ENCODE peak calls at places on chromosomes 5 and 9, in four cellular contexts. J, E, M and A are unnamed samples.

GRCh38 chr5:53930457-53930856 is 370.0 kb downstream of the NDUFS4 start:
- DNase-seq in M (no peak), J (no peak), E (no peak), A (no peak)

GRCh38 chr9:68750786-68751185 is 45.7 kb downstream of the PIP5K1B start:
- DNase-seq in M (no peak), E (peak; percentile 59), J (no peak), A (no peak)

GRCh38 chr5:59790399-59791130 is 103.0 kb downstream of the PDE4D start:
- DNase-seq in M (no peak), J (no peak), E (no peak), A (no peak)

GRCh38 chr9:93900971-93901861 is 53.9 kb downstream of the BARX1 start:
- DNase-seq in E (no peak), M (no peak), J (no peak), A (no peak)

GRCh38 chr9:8733096-8733954 is 933.7 kb upstream of the DMAC1 start:
- DNase-seq in M (no peak), E (peak; percentile 62), J (peak; percentile 76), A (peak; percentile 78)

GRCh38 chr5:89343666-89344065 is 460.7 kb upstream of the MEF2C start:
- DNase-seq in E (no peak), M (no peak), J (no peak), A (no peak)

GRCh38 chr5:154871732-154872131 is 13.3 kb downstream of the CNOT8 start:
- DNase-seq in J (no peak), E (no peak), M (no peak), A (no peak)

GRCh38 chr9:121672213-121672612 is 20.8 kb downstream of the DAB2IP start:
- DNase-seq in E (peak; percentile 82), J (peak; percentile 16), M (no peak), A (peak; percentile 62)

GRCh38 chr5:93598141-93598996 is 15.3 kb downstream of the NR2F1 start:
- DNase-seq in M (no peak), E (no peak), J (peak; percentile 63), A (peak; percentile 67)

GRCh38 chr5:173778152-173778782 is 109.9 kb upstream of the CPEB4 start:
- DNase-seq in J (no peak), E (peak; percentile 18), M (no peak), A (no peak)

GRCh38 chr9:74496819-74497749 is at the start of gene RORB:
- DNase-seq in M (peak; percentile 53), E (peak; percentile 86), J (peak; percentile 94), A (peak; percentile 92)

GRCh38 chr5:94968507-94969095 is 316.3 kb downstream of the MCTP1 start:
- DNase-seq in M (peak; percentile 21), E (peak; percentile 81), J (peak; percentile 65), A (peak; percentile 83)

GRCh38 chr5:72523960-72524582 is 16.9 kb upstream of the ZNF366 start:
- DNase-seq in M (no peak), J (no peak), E (peak; percentile 78), A (peak; percentile 68)

GRCh38 chr9:87594218-87594617 is 96.6 kb downstream of the DAPK1 start:
- DNase-seq in E (no peak), M (no peak), J (no peak), A (peak; percentile 60)

GRCh38 chr9:117815315-117815714 is 111.1 kb downstream of the TLR4 start:
- DNase-seq in M (no peak), E (no peak), J (no peak), A (no peak)

GRCh38 chr9:89372230-89372816 is 54.0 kb downstream of the SECISBP2 start:
- DNase-seq in M (peak; percentile 52), J (no peak), E (peak; percentile 6), A (peak; percentile 22)

GRCh38 chr5:151155149-151155776 is 2.3 kb downstream of the ANXA6 start:
- DNase-seq in M (peak; percentile 79), J (no peak), E (no peak), A (no peak)

GRCh38 chr9:95089257-95089873 is 228.1 kb downstream of the FANCC start:
- DNase-seq in E (no peak), J (no peak), M (no peak), A (no peak)

GRCh38 chr5:161641444-161641843 is 44.1 kb upstream of the GABRA6 start:
- DNase-seq in M (no peak), J (no peak), E (no peak), A (no peak)

GRCh38 chr5:80937591-80937990 is 22.6 kb upstream of the RASGRF2 start:
- DNase-seq in J (no peak), E (no peak), M (no peak), A (peak; percentile 35)

GRCh38 chr9:70510157-70510770 is 95.8 kb upstream of the KLF9 start:
- DNase-seq in E (peak; percentile 34), J (no peak), M (peak; percentile 36), A (peak; percentile 38)

GRCh38 chr9:106400950-106401349 is 462.0 kb upstream of the ZNF462 start:
- DNase-seq in J (no peak), M (no peak), E (no peak), A (no peak)

GRCh38 chr9:119027901-119028699 is 341.1 kb downstream of the BRINP1 start:
- DNase-seq in M (no peak), E (no peak), J (no peak), A (no peak)

GRCh38 chr9:114988962-114989599 is 58.7 kb upstream of the TNFSF8 start:
- DNase-seq in J (no peak), M (peak; percentile 26), E (no peak), A (no peak)

GRCh38 chr5:141848771-141849370 is 29.3 kb downstream of the PCDH1 start:
- DNase-seq in E (peak; percentile 97), J (no peak), M (no peak), A (no peak)

GRCh38 chr5:109937951-109938350 is 248.2 kb downstream of the MAN2A1 start:
- DNase-seq in J (no peak), E (no peak), M (no peak), A (no peak)

GRCh38 chr5:1516615-1517601 is 6.9 kb downstream of the LPCAT1 start:
- DNase-seq in M (peak; percentile 10), J (no peak), E (peak; percentile 41), A (no peak)

GRCh38 chr5:94693043-94693822 is 74.8 kb downstream of the SLF1 start:
- DNase-seq in E (peak; percentile 51), M (no peak), J (peak; percentile 24), A (peak; percentile 78)

GRCh38 chr5:526456-527088 is 2.3 kb upstream of the SLC9A3 start:
- DNase-seq in J (no peak), E (no peak), M (no peak), A (no peak)

GRCh38 chr9:137025120-137025966 is 2.7 kb downstream of the ABCA2 start:
- DNase-seq in E (no peak), M (no peak), J (peak; percentile 83), A (peak; percentile 97)

GRCh38 chr9:5441043-5441442 is 3.3 kb upstream of the PLGRKT start:
- DNase-seq in J (no peak), M (no peak), E (peak; percentile 52), A (no peak)